ENCODE peak calls at places on chromosome X, in eight cellular contexts. G, H, J, K, S, O, P and I are unnamed samples. For H3K27me3, the result is how much of the 10 kb centered on the place peaks cover.

GRCh38 chrX:53440631-53441517 is 6.7 kb upstream of the HSD17B10 start:
- DNase-seq in G (peak), O (peak), S (no peak), H (peak), P (peak), J (no peak), K (peak), I (peak)

GRCh38 chrX:72306851-72307645 is 1.3 kb upstream of the CITED1 start:
- DNase-seq in H (peak), O (peak), K (peak), P (peak), G (peak), J (peak), S (peak), I (peak)

GRCh38 chrX:140274761-140275525 is 229.9 kb downstream of the SOX3 start:
- DNase-seq in S (no peak), J (no peak), K (peak), G (no peak), O (no peak), P (no peak), H (no peak), I (no peak)

GRCh38 chrX:44303119-44303518 is 40.4 kb downstream of the EFHC2 start:
- DNase-seq in P (no peak), J (peak), H (no peak), O (no peak), K (no peak), G (no peak), S (no peak), I (no peak)

GRCh38 chrX:106415276-106415895 is 196.4 kb upstream of the RADX start:
- DNase-seq in H (peak), S (peak), O (no peak), P (no peak), J (peak), G (no peak), K (peak), I (peak)

GRCh38 chrX:68684291-68684918 is 36.9 kb downstream of the STARD8 start:
- DNase-seq in K (no peak), S (no peak), H (no peak), J (no peak), O (peak), G (peak), P (no peak), I (no peak)

GRCh38 chrX:7515681-7516413 is 327.1 kb upstream of the VCX start:
- DNase-seq in G (no peak), K (no peak), P (no peak), J (no peak), H (no peak), S (no peak), O (no peak), I (no peak)

GRCh38 chrX:111854778-111855490 is 21.0 kb upstream of the TRPC5OS start:
- DNase-seq in O (no peak), P (no peak), G (no peak), S (no peak), J (no peak), K (no peak), H (no peak), I (peak)

GRCh38 chrX:21745756-21746155 is 12.2 kb downstream of the SMPX start:
- DNase-seq in K (peak), P (no peak), H (peak), G (peak), O (no peak), S (peak), J (peak), I (peak)

GRCh38 chrX:16320765-16321355 is 153.6 kb downstream of the MAGEB17 start:
- DNase-seq in J (no peak), H (no peak), K (peak), P (no peak), S (no peak), O (no peak), G (no peak), I (no peak)

GRCh38 chrX:149950681-149951080 is 12.4 kb upstream of the EOLA2 start:
- DNase-seq in H (peak), P (no peak), O (no peak), K (peak), J (no peak), S (peak), G (no peak), I (no peak)

GRCh38 chrX:150536455-150537116 is 31.8 kb upstream of the MTM1 start:
- DNase-seq in K (no peak), H (no peak), J (no peak), O (no peak), S (no peak), G (no peak), P (no peak), I (no peak)

GRCh38 chrX:119398974-119399771 is at the start of gene SLC25A43:
- DNase-seq in P (no peak), H (peak), O (peak), G (peak), S (peak), K (peak), J (peak), I (peak)

GRCh38 chrX:19793471-19793870 is 93.9 kb downstream of the SH3KBP1 start:
- DNase-seq in G (no peak), K (no peak), O (no peak), P (no peak), S (no peak), J (no peak), H (no peak), I (no peak)

GRCh38 chrX:113009005-113009404 is 168.4 kb upstream of the AMOT start:
- DNase-seq in H (no peak), J (no peak), P (no peak), O (no peak), G (no peak), K (no peak), S (no peak), I (no peak)

GRCh38 chrX:45571453-45571852 is 370.8 kb upstream of the DIPK2B start:
- DNase-seq in S (no peak), H (no peak), J (no peak), P (no peak), G (no peak), O (no peak), K (no peak), I (no peak)

GRCh38 chrX:141175786-141176185 is 1.1 kb downstream of the LDOC1 start:
- DNase-seq in G (no peak), H (no peak), O (no peak), S (no peak), J (no peak), K (no peak), P (no peak), I (no peak)

GRCh38 chrX:72685810-72686465 is 28.2 kb downstream of the PHKA1 start:
- DNase-seq in P (no peak), K (peak), J (no peak), O (no peak), S (no peak), G (no peak), H (peak), I (peak)

GRCh38 chrX:74890676-74891430 is 34.4 kb downstream of the NEXMIF start:
- DNase-seq in H (no peak), J (no peak), K (no peak), S (no peak), P (no peak), O (no peak), G (peak), I (no peak)

GRCh38 chrX:133921764-133922389 is 63.5 kb downstream of the GPC3 start:
- DNase-seq in P (no peak), S (peak), K (peak), J (peak), G (peak), H (peak), O (no peak), I (peak)

GRCh38 chrX:645024-645376 is 14.4 kb downstream of the SHOX start:
- DNase-seq in O (no peak), S (no peak), H (peak), P (no peak), K (no peak), G (peak), J (no peak), I (no peak)

GRCh38 chrX:1391707-1392375 is at the start of gene SLC25A6:
- DNase-seq in J (peak), P (peak), O (peak), S (peak), H (peak), K (peak), G (peak), I (peak)

GRCh38 chrX:37627602-37628001 is 56.1 kb downstream of the LANCL3 start:
- DNase-seq in O (no peak), G (peak), K (no peak), H (peak), S (no peak), J (no peak), P (no peak), I (no peak)

GRCh38 chrX:135213200-135213844 is 38.5 kb upstream of the ETDA start:
- DNase-seq in P (no peak), J (no peak), H (no peak), K (no peak), G (no peak), O (no peak), S (no peak), I (no peak)

GRCh38 chrX:30196322-30196721 is 19.0 kb upstream of the MAGEB2 start:
- DNase-seq in H (no peak), O (no peak), K (peak), P (no peak), G (no peak), S (peak), J (no peak), I (no peak)

GRCh38 chrX:38882894-38883620 is 81.8 kb downstream of the MID1IP1 start:
- DNase-seq in J (no peak), K (peak), H (no peak), O (no peak), P (no peak), S (no peak), G (no peak), I (no peak)

GRCh38 chrX:9786839-9787635 is 808 bp downstream of the SHROOM2 start:
- DNase-seq in J (no peak), H (no peak), O (no peak), P (no peak), S (peak), G (no peak), K (peak), I (peak)

GRCh38 chrX:106177106-106177981 is 9.2 kb downstream of the PWWP3B start:
- DNase-seq in G (no peak), S (peak), H (no peak), P (no peak), O (no peak), K (peak), J (no peak), I (peak)

GRCh38 chrX:52353838-52354237 is 15.0 kb upstream of the XAGE2 start:
- DNase-seq in H (no peak), S (no peak), J (no peak), P (no peak), G (no peak), O (no peak), K (no peak), I (no peak)

GRCh38 chrX:111857534-111857933 is 18.4 kb upstream of the TRPC5OS start:
- DNase-seq in O (no peak), J (no peak), K (no peak), S (no peak), H (no peak), P (no peak), G (no peak), I (no peak)

GRCh38 chrX:145818522-145819075 is 970 bp downstream of the SLITRK2 start:
- DNase-seq in G (no peak), J (no peak), H (no peak), O (no peak), K (peak), S (no peak), P (no peak), I (no peak)
- H3K27me3 ChIP-seq in G (under half), J (under half), H (under half), O (under half), K (under half), S (half or more), P (under half), I (under half)

DNA sequence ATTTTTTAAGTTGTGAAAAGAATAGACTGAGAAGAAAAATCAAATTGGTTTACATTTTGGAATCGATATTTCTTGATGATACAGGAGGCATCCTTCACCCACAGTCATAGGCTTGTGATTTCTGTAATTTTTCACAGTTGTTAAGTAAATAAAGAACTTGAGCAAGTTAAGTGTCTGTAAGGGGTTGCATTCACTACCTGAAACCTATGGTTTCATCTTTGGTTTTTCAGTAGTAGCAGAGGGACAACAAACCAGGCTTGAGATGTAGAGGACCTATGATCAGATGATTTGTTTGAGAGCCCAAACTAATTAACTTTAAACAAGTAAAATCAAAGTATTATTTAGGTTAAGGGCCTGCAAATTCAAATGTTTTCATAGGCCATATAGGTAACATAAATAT is 175.6 kb downstream of the KLHL4 start:
- DNase-seq in G (no peak), O (no peak), S (no peak), J (no peak), H (no peak), P (no peak), K (no peak), I (no peak)
- H3K27me3 ChIP-seq in G (under half), O (under half), S (under half), J (under half), H (under half), P (under half), K (under half), I (under half)

GRCh38 chrX:25005382-25006185 is 10.2 kb downstream of the ARX start:
- DNase-seq in S (no peak), P (no peak), G (no peak), O (no peak), K (no peak), H (no peak), J (no peak), I (no peak)

GRCh38 chrX:25004485-25005032 is 11.2 kb downstream of the ARX start:
- DNase-seq in K (no peak), J (no peak), O (no peak), P (no peak), H (no peak), S (no peak), G (no peak), I (no peak)

GRCh38 chrX:25007059-25008053 is 8.4 kb downstream of the ARX start:
- DNase-seq in P (no peak), J (no peak), S (no peak), K (no peak), H (no peak), G (no peak), O (no peak), I (peak)

GRCh38 chrX:25005034-25005381 is 10.8 kb downstream of the ARX start:
- DNase-seq in S (no peak), P (no peak), O (no peak), G (no peak), K (no peak), J (no peak), H (no peak), I (no peak)

DNA sequence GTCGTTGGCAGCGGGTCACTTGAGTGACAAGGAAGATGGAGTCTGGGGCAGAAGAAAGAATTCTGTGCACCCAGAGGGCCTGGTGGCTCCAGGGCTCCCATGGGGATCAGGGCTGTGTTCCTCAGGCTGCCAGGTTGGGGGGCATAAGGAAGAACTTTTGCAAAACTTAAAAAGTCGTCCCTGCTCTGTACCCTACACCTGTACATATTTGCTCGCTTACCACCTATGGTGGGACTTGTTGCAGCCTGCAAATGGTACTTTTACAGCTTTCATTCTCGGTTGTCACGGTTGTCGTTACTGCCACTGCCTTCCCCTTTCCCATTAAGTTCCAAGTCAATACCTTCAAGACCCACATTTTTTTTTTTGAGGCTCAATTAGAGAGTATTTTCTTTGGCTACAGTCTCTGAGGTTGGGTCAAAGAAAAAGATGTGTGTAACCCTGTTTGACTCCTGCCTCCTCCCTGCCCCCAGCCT is 9.1 kb downstream of the ARX start:
- DNase-seq in S (no peak), J (no peak), K (no peak), O (no peak), H (no peak), P (no peak), G (no peak), I (no peak)
- H3K27me3 ChIP-seq in S (half or more), J (under half), K (half or more), O (half or more), H (half or more), P (half or more), G (half or more), I (under half)

GRCh38 chrX:25154168-25154567 is 138.4 kb upstream of the ARX start:
- DNase-seq in H (no peak), P (no peak), K (no peak), O (no peak), G (no peak), J (no peak), S (no peak), I (no peak)

GRCh38 chrX:25158635-25159034 is 142.9 kb upstream of the ARX start:
- DNase-seq in H (no peak), K (peak), P (no peak), S (no peak), G (no peak), O (no peak), J (no peak), I (no peak)

GRCh38 chrX:25151749-25152148 is 136.0 kb upstream of the ARX start:
- DNase-seq in K (no peak), G (no peak), J (no peak), H (no peak), P (no peak), O (no peak), S (no peak), I (no peak)

DNA sequence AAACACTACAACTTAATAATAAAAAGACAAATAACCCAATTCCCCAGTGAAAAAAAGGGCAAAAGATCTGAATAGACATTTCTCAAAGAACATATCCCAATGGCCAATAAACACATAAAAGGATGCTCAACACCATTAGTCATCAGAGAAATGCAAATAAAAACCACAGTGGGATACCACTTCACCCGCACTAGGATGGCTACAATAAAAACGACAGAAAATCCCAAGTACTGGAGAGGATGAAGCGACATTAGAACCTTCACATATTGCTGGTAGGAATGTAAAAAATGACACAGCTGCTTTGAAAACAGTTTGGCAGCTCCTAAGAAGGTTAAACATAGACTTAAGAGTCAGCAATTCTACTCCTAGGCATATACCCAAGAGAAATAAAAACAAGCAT is 140.6 kb upstream of the ARX start:
- DNase-seq in G (no peak), S (no peak), K (no peak), H (no peak), J (no peak), P (no peak), O (no peak), I (no peak)
- H3K27me3 ChIP-seq in G (under half), S (under half), K (under half), H (under half), J (under half), P (under half), O (under half), I (under half)

GRCh38 chrX:108072746-108073145 is 18.6 kb downstream of the PSMD10 start:
- DNase-seq in J (no peak), G (no peak), S (no peak), H (no peak), K (peak), O (no peak), P (no peak), I (no peak)
- H3K27me3 ChIP-seq in J (under half), G (under half), S (under half), H (under half), K (under half), O (under half), P (under half), I (under half)

GRCh38 chrX:24463077-24463476 is 2.0 kb upstream of the PDK3 start:
- DNase-seq in H (no peak), J (no peak), O (no peak), S (no peak), P (no peak), G (no peak), K (no peak), I (no peak)
- H3K27me3 ChIP-seq in H (under half), J (under half), O (under half), S (under half), P (under half), G (under half), K (under half), I (under half)

DNA sequence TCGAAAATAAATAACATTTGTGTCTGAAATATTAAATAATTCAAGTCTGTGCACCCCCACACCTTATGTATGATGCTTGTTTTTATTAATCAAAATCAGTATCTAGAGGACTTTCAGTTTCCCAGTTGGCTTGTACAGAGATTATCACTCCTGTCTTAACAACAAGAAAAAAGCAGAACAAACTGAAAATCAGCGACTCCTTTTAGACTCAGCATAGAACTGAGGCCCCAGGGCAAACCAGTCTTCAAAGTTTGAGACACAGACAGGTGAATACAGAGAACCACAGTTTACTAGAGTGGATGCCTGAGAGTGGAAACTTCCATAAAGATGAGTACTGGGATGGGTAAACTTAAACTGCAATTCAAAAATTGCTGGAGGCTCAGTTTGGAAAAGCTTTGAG is 142.8 kb upstream of the KLF8 start:
- DNase-seq in K (no peak), J (no peak), O (no peak), G (no peak), S (no peak), H (no peak), P (no peak), I (no peak)
- H3K27me3 ChIP-seq in K (under half), J (under half), O (under half), G (under half), S (under half), H (under half), P (under half), I (under half)

GRCh38 chrX:13876652-13877051 is 59.8 kb upstream of the GPM6B start:
- DNase-seq in J (no peak), P (no peak), K (peak), O (no peak), H (no peak), G (no peak), S (no peak), I (no peak)
- H3K27me3 ChIP-seq in J (under half), P (under half), K (under half), O (under half), H (under half), G (under half), S (under half), I (under half)